ENCODE peak calls at places on chromosome 4, in eight cellular contexts. One of them, this sample, is unnamed. For H3K4me1, the result is how much of the 10 kb centered on the place peaks cover.

GRCh38 chr4:125353131-125353530 is 38.4 kb downstream of the FAT4 start:
- DNase-seq in sigmoid colon: no peak
- DNase-seq in right atrium auricular region: no peak
- DNase-seq in aorta: no peak
- DNase-seq in left lung: no peak
- DNase-seq in CD4-positive, alpha-beta memory T cell: no peak
- DNase-seq in trophoblast cell: no peak
- DNase-seq in esophagus squamous epithelium: no peak
- DNase-seq in this sample: no peak

GRCh38 chr4:71184195-71184781 is 154.5 kb upstream of the SLC4A4 start:
- DNase-seq in sigmoid colon: no peak
- DNase-seq in right atrium auricular region: no peak
- DNase-seq in aorta: no peak
- DNase-seq in left lung: no peak
- DNase-seq in CD4-positive, alpha-beta memory T cell: peak
- DNase-seq in trophoblast cell: peak
- DNase-seq in esophagus squamous epithelium: no peak
- DNase-seq in this sample: no peak

GRCh38 chr4:182139481-182139880 is 103.7 kb upstream of the TENM3 start:
- DNase-seq in sigmoid colon: no peak
- DNase-seq in right atrium auricular region: no peak
- DNase-seq in aorta: no peak
- DNase-seq in left lung: no peak
- DNase-seq in CD4-positive, alpha-beta memory T cell: no peak
- DNase-seq in trophoblast cell: no peak
- DNase-seq in esophagus squamous epithelium: no peak
- DNase-seq in this sample: no peak

GRCh38 chr4:100511906-100512305 is 5.9 kb downstream of the EMCN start:
- DNase-seq in sigmoid colon: no peak
- DNase-seq in right atrium auricular region: no peak
- DNase-seq in aorta: no peak
- DNase-seq in left lung: no peak
- DNase-seq in CD4-positive, alpha-beta memory T cell: no peak
- DNase-seq in trophoblast cell: peak
- DNase-seq in esophagus squamous epithelium: no peak
- DNase-seq in this sample: no peak

GRCh38 chr4:13821522-13821921 is 194.0 kb upstream of the BOD1L1 start:
- DNase-seq in sigmoid colon: no peak
- DNase-seq in right atrium auricular region: no peak
- DNase-seq in aorta: no peak
- DNase-seq in left lung: no peak
- DNase-seq in CD4-positive, alpha-beta memory T cell: no peak
- DNase-seq in trophoblast cell: no peak
- DNase-seq in esophagus squamous epithelium: no peak
- DNase-seq in this sample: no peak

GRCh38 chr4:146632770-146633470 is 5.8 kb upstream of the POU4F2 start:
- DNase-seq in sigmoid colon: no peak
- DNase-seq in right atrium auricular region: no peak
- DNase-seq in aorta: no peak
- DNase-seq in left lung: no peak
- DNase-seq in CD4-positive, alpha-beta memory T cell: no peak
- DNase-seq in trophoblast cell: no peak
- DNase-seq in esophagus squamous epithelium: no peak
- DNase-seq in this sample: no peak

GRCh38 chr4:39818646-39819045 is 120.7 kb downstream of the UBE2K start:
- DNase-seq in sigmoid colon: no peak
- DNase-seq in right atrium auricular region: no peak
- DNase-seq in aorta: no peak
- DNase-seq in left lung: no peak
- DNase-seq in CD4-positive, alpha-beta memory T cell: no peak
- DNase-seq in trophoblast cell: no peak
- DNase-seq in esophagus squamous epithelium: no peak
- DNase-seq in this sample: no peak

GRCh38 chr4:73103799-73104503 is 34.4 kb upstream of the COX18 start:
- DNase-seq in sigmoid colon: no peak
- DNase-seq in right atrium auricular region: no peak
- DNase-seq in aorta: no peak
- DNase-seq in left lung: no peak
- DNase-seq in CD4-positive, alpha-beta memory T cell: no peak
- DNase-seq in trophoblast cell: no peak
- DNase-seq in esophagus squamous epithelium: no peak
- DNase-seq in this sample: peak

GRCh38 chr4:163941221-163941865 is 446.9 kb downstream of the TMA16 start:
- DNase-seq in sigmoid colon: no peak
- DNase-seq in right atrium auricular region: no peak
- DNase-seq in aorta: no peak
- DNase-seq in left lung: no peak
- DNase-seq in CD4-positive, alpha-beta memory T cell: no peak
- DNase-seq in trophoblast cell: no peak
- DNase-seq in esophagus squamous epithelium: no peak
- DNase-seq in this sample: no peak

GRCh38 chr4:2058264-2059033 is 678 bp upstream of the NAT8L start:
- DNase-seq in sigmoid colon: no peak
- DNase-seq in right atrium auricular region: no peak
- DNase-seq in aorta: no peak
- DNase-seq in left lung: peak
- DNase-seq in CD4-positive, alpha-beta memory T cell: no peak
- DNase-seq in trophoblast cell: no peak
- DNase-seq in esophagus squamous epithelium: no peak
- DNase-seq in this sample: no peak

GRCh38 chr4:85170241-85170640 is 203.8 kb upstream of the WDFY3 start:
- DNase-seq in sigmoid colon: no peak
- DNase-seq in right atrium auricular region: no peak
- DNase-seq in aorta: no peak
- DNase-seq in left lung: no peak
- DNase-seq in CD4-positive, alpha-beta memory T cell: no peak
- DNase-seq in trophoblast cell: peak
- DNase-seq in esophagus squamous epithelium: no peak
- DNase-seq in this sample: peak

GRCh38 chr4:88456757-88457306 is at the start of gene HERC5:
- DNase-seq in sigmoid colon: peak
- DNase-seq in right atrium auricular region: peak
- DNase-seq in aorta: peak
- DNase-seq in left lung: peak
- DNase-seq in CD4-positive, alpha-beta memory T cell: peak
- DNase-seq in trophoblast cell: peak
- DNase-seq in esophagus squamous epithelium: peak
- DNase-seq in this sample: peak

GRCh38 chr4:88457307-88458090 is 580 bp downstream of the HERC5 start:
- DNase-seq in sigmoid colon: peak
- DNase-seq in right atrium auricular region: no peak
- DNase-seq in aorta: peak
- DNase-seq in left lung: peak
- DNase-seq in CD4-positive, alpha-beta memory T cell: no peak
- DNase-seq in trophoblast cell: peak
- DNase-seq in esophagus squamous epithelium: no peak
- DNase-seq in this sample: no peak

GRCh38 chr4:88452941-88453340 is 4.0 kb upstream of the HERC5 start:
- DNase-seq in sigmoid colon: no peak
- DNase-seq in right atrium auricular region: no peak
- DNase-seq in aorta: no peak
- DNase-seq in left lung: no peak
- DNase-seq in CD4-positive, alpha-beta memory T cell: no peak
- DNase-seq in trophoblast cell: no peak
- DNase-seq in esophagus squamous epithelium: no peak
- DNase-seq in this sample: no peak

GRCh38 chr4:88458091-88458740 is 1.3 kb downstream of the HERC5 start:
- DNase-seq in sigmoid colon: no peak
- DNase-seq in right atrium auricular region: no peak
- DNase-seq in aorta: no peak
- DNase-seq in left lung: no peak
- DNase-seq in CD4-positive, alpha-beta memory T cell: no peak
- DNase-seq in trophoblast cell: no peak
- DNase-seq in esophagus squamous epithelium: no peak
- DNase-seq in this sample: no peak
- H3K27ac ChIP-seq in sigmoid colon: peak
- H3K27ac ChIP-seq in right atrium auricular region: peak
- H3K27ac ChIP-seq in aorta: peak
- H3K27ac ChIP-seq in left lung: no peak
- H3K27ac ChIP-seq in CD4-positive, alpha-beta memory T cell: no peak
- H3K27ac ChIP-seq in trophoblast cell: no peak
- H3K27ac ChIP-seq in esophagus squamous epithelium: peak
- H3K27ac ChIP-seq in this sample: no peak

GRCh38 chr4:6955261-6955911 is 45.8 kb downstream of the TBC1D14 start:
- DNase-seq in sigmoid colon: no peak
- DNase-seq in right atrium auricular region: no peak
- DNase-seq in aorta: peak
- DNase-seq in left lung: no peak
- DNase-seq in CD4-positive, alpha-beta memory T cell: no peak
- DNase-seq in trophoblast cell: peak
- DNase-seq in esophagus squamous epithelium: no peak
- DNase-seq in this sample: peak
- H3K4me1 ChIP-seq in sigmoid colon: under half
- H3K4me1 ChIP-seq in right atrium auricular region: under half
- H3K4me1 ChIP-seq in aorta: under half
- H3K4me1 ChIP-seq in left lung: under half
- H3K4me1 ChIP-seq in CD4-positive, alpha-beta memory T cell: under half
- H3K4me1 ChIP-seq in trophoblast cell: under half
- H3K4me1 ChIP-seq in esophagus squamous epithelium: under half
- H3K4me1 ChIP-seq in this sample: under half

DNA sequence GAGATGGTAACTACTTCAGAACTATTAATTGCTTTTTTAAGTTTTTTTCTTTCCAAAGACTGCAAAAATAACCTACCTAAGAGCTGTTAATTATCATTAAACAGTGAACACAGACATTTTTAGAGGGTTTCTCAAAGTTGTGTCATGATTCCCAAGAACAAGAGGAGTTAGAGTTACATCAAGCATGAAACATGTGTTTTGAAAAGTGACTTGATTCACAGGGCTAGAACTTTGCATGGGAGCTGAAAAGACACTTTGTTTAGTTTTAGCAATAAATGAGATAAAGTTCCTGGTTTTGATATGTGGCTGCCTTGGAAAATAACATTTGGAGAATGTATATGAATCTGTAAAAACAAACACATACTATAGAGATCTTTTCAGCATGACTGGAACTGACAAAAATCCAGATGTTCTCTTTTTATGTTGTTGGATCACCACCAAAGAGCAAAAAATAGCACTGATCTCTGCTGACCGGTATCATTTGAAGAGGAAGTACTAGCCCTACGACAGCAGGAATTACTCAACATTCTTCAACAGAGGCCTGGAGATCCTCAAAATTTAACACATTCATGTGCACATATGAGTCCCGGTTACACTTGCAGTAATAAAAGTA is 173.0 kb upstream of the PCDH18 start:
- DNase-seq in sigmoid colon: no peak
- DNase-seq in right atrium auricular region: no peak
- DNase-seq in aorta: no peak
- DNase-seq in left lung: no peak
- DNase-seq in CD4-positive, alpha-beta memory T cell: no peak
- DNase-seq in trophoblast cell: peak
- DNase-seq in esophagus squamous epithelium: no peak
- DNase-seq in this sample: peak
- H3K27ac ChIP-seq in sigmoid colon: peak
- H3K27ac ChIP-seq in right atrium auricular region: no peak
- H3K27ac ChIP-seq in aorta: peak
- H3K27ac ChIP-seq in left lung: peak
- H3K27ac ChIP-seq in CD4-positive, alpha-beta memory T cell: no peak
- H3K27ac ChIP-seq in trophoblast cell: peak
- H3K27ac ChIP-seq in esophagus squamous epithelium: peak
- H3K27ac ChIP-seq in this sample: no peak

GRCh38 chr4:78781925-78782324 is 5.8 kb downstream of the BMP2K start:
- DNase-seq in sigmoid colon: no peak
- DNase-seq in right atrium auricular region: no peak
- DNase-seq in aorta: no peak
- DNase-seq in left lung: no peak
- DNase-seq in CD4-positive, alpha-beta memory T cell: no peak
- DNase-seq in trophoblast cell: peak
- DNase-seq in esophagus squamous epithelium: no peak
- DNase-seq in this sample: no peak

GRCh38 chr4:78779280-78779679 is 3.1 kb downstream of the BMP2K start:
- DNase-seq in sigmoid colon: no peak
- DNase-seq in right atrium auricular region: no peak
- DNase-seq in aorta: no peak
- DNase-seq in left lung: no peak
- DNase-seq in CD4-positive, alpha-beta memory T cell: no peak
- DNase-seq in trophoblast cell: no peak
- DNase-seq in esophagus squamous epithelium: no peak
- DNase-seq in this sample: no peak

GRCh38 chr4:78781086-78781630 is 5.0 kb downstream of the BMP2K start:
- DNase-seq in sigmoid colon: no peak
- DNase-seq in right atrium auricular region: no peak
- DNase-seq in aorta: no peak
- DNase-seq in left lung: no peak
- DNase-seq in CD4-positive, alpha-beta memory T cell: no peak
- DNase-seq in trophoblast cell: no peak
- DNase-seq in esophagus squamous epithelium: no peak
- DNase-seq in this sample: no peak

GRCh38 chr4:78778530-78778929 is 2.4 kb downstream of the BMP2K start:
- DNase-seq in sigmoid colon: no peak
- DNase-seq in right atrium auricular region: no peak
- DNase-seq in aorta: no peak
- DNase-seq in left lung: no peak
- DNase-seq in CD4-positive, alpha-beta memory T cell: no peak
- DNase-seq in trophoblast cell: no peak
- DNase-seq in esophagus squamous epithelium: no peak
- DNase-seq in this sample: no peak

DNA sequence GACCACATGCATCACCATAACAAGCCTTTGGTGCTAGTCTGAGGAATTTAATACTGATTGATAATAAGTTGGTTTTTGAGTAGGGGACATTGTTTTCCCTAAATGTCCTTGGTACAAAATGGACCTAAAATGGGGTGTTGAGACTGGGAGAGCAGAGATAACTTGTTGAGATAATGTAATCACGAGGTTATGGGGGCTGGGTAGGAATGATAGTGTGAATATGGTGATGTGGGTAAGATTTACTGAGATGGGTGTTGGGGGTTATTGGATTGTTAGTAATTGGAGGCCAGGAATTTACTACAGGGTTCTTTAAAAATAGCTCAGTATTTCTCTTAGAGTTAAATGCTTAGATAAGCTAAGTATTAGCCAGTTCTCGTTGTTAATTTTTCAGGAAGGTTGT is 3.9 kb downstream of the BMP2K start:
- DNase-seq in sigmoid colon: no peak
- DNase-seq in right atrium auricular region: no peak
- DNase-seq in aorta: no peak
- DNase-seq in left lung: no peak
- DNase-seq in CD4-positive, alpha-beta memory T cell: no peak
- DNase-seq in trophoblast cell: no peak
- DNase-seq in esophagus squamous epithelium: no peak
- DNase-seq in this sample: no peak
- H3K4me1 ChIP-seq in sigmoid colon: under half
- H3K4me1 ChIP-seq in right atrium auricular region: half or more
- H3K4me1 ChIP-seq in aorta: under half
- H3K4me1 ChIP-seq in left lung: under half
- H3K4me1 ChIP-seq in CD4-positive, alpha-beta memory T cell: under half
- H3K4me1 ChIP-seq in trophoblast cell: under half
- H3K4me1 ChIP-seq in esophagus squamous epithelium: under half
- H3K4me1 ChIP-seq in this sample: under half